ENCODE peak calls at places on chromosome 11, in seven cellular contexts. S, H, C, R, Z, V and M are unnamed samples.

GRCh38 chr11:15159085-15159484 is 44.4 kb downstream of the INSC start:
- DNase-seq in S (no peak), H (no peak), C (peak; percentile 2), R (peak; percentile 52), Z (no peak), V (no peak), M (peak; percentile 50)

GRCh38 chr11:47768090-47768620 is 1.0 kb upstream of the FNBP4 start:
- DNase-seq in S (peak; percentile 72), H (peak; percentile 15), C (peak; percentile 86), R (peak; percentile 78), Z (peak; percentile 55), V (peak; percentile 85), M (peak; percentile 86)

GRCh38 chr11:68214173-68215086 is 1.3 kb upstream of the KMT5B start:
- DNase-seq in S (peak; percentile 67), H (no peak), C (no peak), R (no peak), Z (no peak), V (peak; percentile 83), M (no peak)

GRCh38 chr11:48052183-48053040 is 72.1 kb downstream of the PTPRJ start:
- DNase-seq in S (no peak), H (no peak), C (no peak), R (peak; percentile 65), Z (peak; percentile 64), V (no peak), M (no peak)

GRCh38 chr11:15471028-15471708 is 356.4 kb downstream of the INSC start:
- DNase-seq in S (no peak), H (no peak), C (no peak), R (no peak), Z (no peak), V (no peak), M (no peak)

GRCh38 chr11:119509277-119509841 is 86.4 kb upstream of the THY1 start:
- DNase-seq in S (no peak), H (no peak), C (no peak), R (peak; percentile 42), Z (peak; percentile 45), V (no peak), M (no peak)

GRCh38 chr11:98455500-98456186 is 565.1 kb upstream of the CNTN5 start:
- DNase-seq in S (no peak), H (no peak), C (no peak), R (no peak), Z (no peak), V (peak; percentile 39), M (peak; percentile 1)

GRCh38 chr11:62139526-62140301 is 15.9 kb downstream of the INCENP start:
- DNase-seq in S (no peak), H (no peak), C (no peak), R (no peak), Z (no peak), V (peak; percentile 49), M (no peak)

GRCh38 chr11:130213143-130213978 is 53.8 kb downstream of the ST14 start:
- DNase-seq in S (peak; percentile 89), H (peak; percentile 67), C (peak; percentile 69), R (peak; percentile 10), Z (no peak), V (peak; percentile 91), M (peak; percentile 53)

GRCh38 chr11:134667505-134667904 is 255.5 kb upstream of the B3GAT1 start:
- DNase-seq in S (peak; percentile 0), H (no peak), C (no peak), R (no peak), Z (no peak), V (no peak), M (no peak)

GRCh38 chr11:61697764-61698163 is 17.6 kb downstream of the DAGLA start:
- DNase-seq in S (no peak), H (no peak), C (no peak), R (no peak), Z (no peak), V (no peak), M (no peak)

GRCh38 chr11:124174001-124174400 is 9.1 kb upstream of the OR10D3 start:
- DNase-seq in S (peak; percentile 55), H (peak; percentile 77), C (no peak), R (peak; percentile 93), Z (no peak), V (no peak), M (peak; percentile 10)

GRCh38 chr11:48055292-48056132 is 75.2 kb downstream of the PTPRJ start:
- DNase-seq in S (no peak), H (no peak), C (no peak), R (peak; percentile 77), Z (no peak), V (no peak), M (no peak)

GRCh38 chr11:126695293-126695692 is 305.3 kb downstream of the KIRREL3 start:
- DNase-seq in S (no peak), H (no peak), C (peak; percentile 15), R (no peak), Z (no peak), V (no peak), M (no peak)

GRCh38 chr11:85595285-85595884 is 31.8 kb downstream of the DLG2 start:
- DNase-seq in S (peak; percentile 20), H (peak; percentile 23), C (peak; percentile 72), R (peak; percentile 53), Z (peak; percentile 14), V (no peak), M (peak; percentile 48)

GRCh38 chr11:36619502-36619901 is 21.5 kb upstream of the RAG2 start:
- DNase-seq in S (peak; percentile 26), H (no peak), C (peak; percentile 45), R (no peak), Z (no peak), V (no peak), M (no peak)

GRCh38 chr11:112949781-112950575 is 11.2 kb upstream of the NCAM1 start:
- DNase-seq in S (no peak), H (no peak), C (no peak), R (no peak), Z (no peak), V (peak; percentile 67), M (no peak)

GRCh38 chr11:36192723-36193619 is 96.3 kb downstream of the COMMD9 start:
- DNase-seq in S (no peak), H (no peak), C (no peak), R (no peak), Z (no peak), V (no peak), M (no peak)

GRCh38 chr11:96213500-96213899 is 129.5 kb downstream of the MAML2 start:
- DNase-seq in S (no peak), H (no peak), C (no peak), R (peak; percentile 93), Z (peak; percentile 71), V (no peak), M (peak; percentile 50)

GRCh38 chr11:45400594-45400993 is 114.5 kb upstream of the SYT13 start:
- DNase-seq in S (no peak), H (no peak), C (no peak), R (peak; percentile 35), Z (peak; percentile 72), V (no peak), M (peak; percentile 50)